ENCODE peak calls at places on chromosomes 16 and 17, in seven cellular contexts. F is A549, I is thoracic aorta, U is gastrocnemius medialis, L is sigmoid colon, C is mammary epithelial cell, P is esophagus squamous epithelium. M is an unnamed sample.

GRCh38 chr17:57294629-57295501 is 38.5 kb downstream of the MSI2 start:
- DNase-seq in F (peak; percentile 44), I (no peak), U (peak; percentile 92), L (no peak), C (peak; percentile 16), P (no peak), M (peak; percentile 4)

GRCh38 chr17:30449480-30449879 is 27.7 kb upstream of the GOSR1 start:
- DNase-seq in F (no peak), I (no peak), U (no peak), L (no peak), C (no peak), P (no peak), M (no peak)

GRCh38 chr17:38706625-38707298 is 1.7 kb downstream of the MLLT6 start:
- DNase-seq in F (no peak), I (no peak), U (no peak), L (no peak), C (peak; percentile 16), P (no peak), M (no peak)

GRCh38 chr17:61338000-61338864 is 61.4 kb upstream of the TBX2 start:
- DNase-seq in F (peak; percentile 65), I (no peak), U (no peak), L (no peak), C (peak; percentile 40), P (no peak), M (no peak)

GRCh38 chr17:6862822-6863221 is 31.3 kb upstream of the TEKT1 start:
- DNase-seq in F (no peak), I (no peak), U (no peak), L (no peak), C (peak; percentile 56), P (no peak), M (no peak)

GRCh38 chr16:26981266-26981938 is 85.3 kb upstream of the C16orf82 start:
- DNase-seq in F (no peak), I (no peak), U (no peak), L (no peak), C (no peak), P (no peak), M (no peak)

GRCh38 chr17:72850410-72850809 is 242.1 kb downstream of the SLC39A11 start:
- DNase-seq in F (no peak), I (no peak), U (no peak), L (no peak), C (peak; percentile 59), P (no peak), M (no peak)

GRCh38 chr16:67530013-67530939 is 1.6 kb downstream of the RIPOR1 start:
- DNase-seq in F (no peak), I (peak; percentile 62), U (peak; percentile 63), L (peak; percentile 92), C (peak; percentile 35), P (no peak), M (peak; percentile 48)

GRCh38 chr17:55177159-55177913 is 87.4 kb upstream of the HLF start:
- DNase-seq in F (no peak), I (no peak), U (no peak), L (no peak), C (no peak), P (no peak), M (peak; percentile 89)

GRCh38 chr16:10037771-10038170 is 144.5 kb downstream of the GRIN2A start:
- DNase-seq in F (no peak), I (no peak), U (no peak), L (no peak), C (no peak), P (no peak), M (no peak)

GRCh38 chr16:56708418-56708817 is 21.5 kb upstream of the NUP93 start:
- DNase-seq in F (no peak), I (no peak), U (no peak), L (no peak), C (no peak), P (no peak), M (no peak)

GRCh38 chr16:75267631-75268264 is 16.3 kb upstream of the BCAR1 start:
- DNase-seq in F (peak; percentile 96), I (no peak), U (peak; percentile 97), L (peak; percentile 82), C (peak; percentile 86), P (no peak), M (peak; percentile 64)

GRCh38 chr16:75264999-75265910 is 13.8 kb upstream of the BCAR1 start:
- DNase-seq in F (no peak), I (no peak), U (peak; percentile 72), L (peak; percentile 82), C (no peak), P (no peak), M (no peak)

GRCh38 chr16:75266738-75267630 is 15.6 kb upstream of the BCAR1 start:
- DNase-seq in F (no peak), I (no peak), U (peak; percentile 39), L (peak; percentile 65), C (no peak), P (no peak), M (no peak)

GRCh38 chr16:75264531-75264998 is 13.1 kb upstream of the BCAR1 start:
- DNase-seq in F (no peak), I (no peak), U (peak; percentile 66), L (peak; percentile 81), C (no peak), P (no peak), M (peak; percentile 70)

DNA sequence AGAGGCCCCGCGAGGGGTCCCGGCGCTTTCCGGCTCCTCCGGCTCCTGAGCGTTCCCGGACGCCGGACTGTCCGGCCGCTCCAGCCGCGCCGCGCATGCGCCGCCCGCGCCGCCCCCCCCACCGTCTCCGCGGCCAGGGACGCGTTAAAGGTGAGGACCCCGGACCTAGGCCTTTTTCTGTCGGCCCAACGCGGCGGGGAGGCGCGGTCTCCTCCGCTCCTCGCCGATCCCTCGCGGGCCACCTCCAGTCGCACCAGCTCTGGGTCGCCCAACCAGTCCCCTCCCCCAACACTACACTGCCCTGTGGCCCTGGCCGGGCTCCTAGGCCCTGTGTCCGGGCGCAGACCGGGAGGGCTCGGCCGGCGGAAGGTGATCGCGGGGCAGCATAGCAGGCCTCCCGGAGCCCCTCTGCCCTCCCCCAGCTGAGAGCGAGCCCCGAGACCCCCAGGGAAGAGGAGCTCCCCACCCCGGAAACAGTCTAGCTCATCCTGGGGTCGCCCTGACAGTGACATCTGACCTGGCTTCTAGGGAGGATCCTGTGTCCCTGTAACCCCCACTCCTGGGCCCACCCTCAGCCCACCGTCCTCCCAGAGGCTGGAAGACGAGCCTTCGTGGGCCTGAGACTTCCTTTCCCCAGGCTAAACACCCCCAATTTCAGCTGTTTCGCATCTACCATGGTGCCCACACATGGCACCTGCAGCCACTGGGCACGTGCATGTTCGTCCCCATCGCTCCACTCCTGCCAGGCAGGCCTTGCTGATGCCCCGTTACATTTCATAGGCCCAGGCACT is 14.7 kb upstream of the BCAR1 start:
- DNase-seq in F (peak; percentile 85), I (no peak), U (peak; percentile 86), L (peak; percentile 90), C (peak; percentile 53), P (no peak), M (peak; percentile 71)
- H3K27ac ChIP-seq in F (peak overlapping the region; percentile 97), I (peak overlapping the region; percentile 100), U (peak overlapping the region; percentile 99), L (peak overlapping the region; percentile 90), C (peak overlapping the region; percentile 63), P (peak overlapping the region; percentile 79), M (peak overlapping the region; percentile 93)

GRCh38 chr17:31509805-31510177 is 118.3 kb downstream of the RAB11FIP4 start:
- DNase-seq in F (no peak), I (no peak), U (no peak), L (no peak), C (no peak), P (no peak), M (no peak)

GRCh38 chr17:31510273-31511175 is 119.0 kb downstream of the RAB11FIP4 start:
- DNase-seq in F (no peak), I (no peak), U (peak; percentile 78), L (no peak), C (no peak), P (no peak), M (no peak)

GRCh38 chr17:31509095-31509804 is 117.8 kb downstream of the RAB11FIP4 start:
- DNase-seq in F (no peak), I (no peak), U (no peak), L (no peak), C (no peak), P (no peak), M (no peak)

GRCh38 chr17:31506517-31506916 is 115.0 kb downstream of the RAB11FIP4 start:
- DNase-seq in F (no peak), I (no peak), U (no peak), L (no peak), C (no peak), P (no peak), M (no peak)

GRCh38 chr17:31508310-31509094 is 117.0 kb downstream of the RAB11FIP4 start:
- DNase-seq in F (peak; percentile 31), I (no peak), U (no peak), L (no peak), C (no peak), P (no peak), M (no peak)
- TF ChIP-seq CTCF in F (no peak), I (no peak), U (no peak), L (no peak), C (peak; percentile 20), P (peak; percentile 31), M (no peak)

DNA sequence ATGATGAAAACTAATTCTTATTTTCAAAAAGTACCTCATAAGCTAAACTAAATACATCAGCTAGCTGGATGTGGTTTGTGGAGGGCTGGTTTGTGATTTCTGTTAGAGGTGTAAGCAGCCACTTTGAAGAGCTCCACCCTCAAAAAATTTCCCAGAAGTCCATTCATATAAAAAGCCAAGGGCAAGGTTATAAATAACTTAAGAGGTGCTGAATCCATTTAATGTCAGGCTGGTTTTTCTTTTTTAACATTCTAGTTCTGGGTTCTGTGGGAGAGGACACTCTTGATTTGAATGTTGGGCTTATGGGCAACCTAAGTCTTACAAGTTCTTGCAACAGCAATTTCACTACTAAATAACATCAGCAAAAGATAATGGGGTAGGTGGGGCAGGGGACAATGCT is 3.4 kb upstream of the WIPI1 start:
- DNase-seq in F (no peak), I (no peak), U (no peak), L (no peak), C (no peak), P (no peak), M (no peak)
- H3K4me1 ChIP-seq in F (peaks cover 19% of the 10 kb centered on the region), I (peaks cover 5% of the 10 kb centered on the region), U (peaks cover 50% of the 10 kb centered on the region), L (peaks cover 14% of the 10 kb centered on the region), C (peaks cover 32% of the 10 kb centered on the region), P (peaks cover 14% of the 10 kb centered on the region), M (peaks cover 20% of the 10 kb centered on the region)

GRCh38 chr16:85794696-85795095 is 4.6 kb downstream of the EMC8 start:
- DNase-seq in F (no peak), I (no peak), U (no peak), L (no peak), C (no peak), P (no peak), M (no peak)
- H3K27ac ChIP-seq in F (no peak overlapping the region), I (no peak overlapping the region), U (no peak overlapping the region), L (no peak overlapping the region), C (no peak overlapping the region), P (no peak overlapping the region), M (no peak overlapping the region)

DNA sequence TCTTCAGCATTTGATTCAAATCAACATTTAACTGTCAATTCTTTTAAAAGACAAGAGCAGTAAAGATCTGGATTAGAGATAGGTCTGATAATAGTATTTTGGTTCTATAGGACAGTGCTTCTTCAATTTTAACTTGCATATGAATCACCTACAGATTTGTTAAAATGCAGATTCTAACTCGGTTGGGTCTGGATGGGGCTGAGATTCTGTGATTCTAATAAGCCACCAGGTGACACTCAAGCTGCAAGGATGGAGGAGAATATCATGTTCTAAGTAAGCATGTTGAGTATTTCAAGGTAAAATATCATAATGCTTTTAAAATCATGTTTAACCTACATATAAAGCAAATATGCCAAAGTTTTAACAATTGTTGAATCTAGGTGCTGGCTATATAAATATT is 15.8 kb downstream of the TSPOAP1 start:
- DNase-seq in F (no peak), I (no peak), U (no peak), L (no peak), C (no peak), P (no peak), M (no peak)
- TF ChIP-seq CTCF in F (peak; percentile 38), I (no peak), U (no peak), L (no peak), C (peak; percentile 14), P (no peak), M (no peak)

M was measured in endothelial cell of umbilical vein.